ENCODE peak calls at places on chromosomes 5 and 9, in ten cellular contexts. One of them, this sample, is unnamed.

GRCh38 chr5:137995747-137996123 is 37.1 kb downstream of the FAM13B start:
- DNase-seq in CD8-positive, alpha-beta T cell: no peak
- DNase-seq in lower leg skin: no peak
- DNase-seq in GM23338: no peak
- DNase-seq in PC-9: no peak
- DNase-seq in tibial nerve: no peak
- DNase-seq in fibroblast of the aortic adventitia: no peak
- DNase-seq in A549: no peak
- DNase-seq in CD8-positive, alpha-beta memory T cell: no peak
- DNase-seq in IMR-90: no peak
- DNase-seq in this sample: no peak

GRCh38 chr9:113602126-113603119 is 138.9 kb downstream of the RGS3 start:
- DNase-seq in IMR-90: peak
- DNase-seq in CD8-positive, alpha-beta memory T cell: no peak
- DNase-seq in tibial nerve: peak
- DNase-seq in GM23338: peak
- DNase-seq in fibroblast of the aortic adventitia: peak
- DNase-seq in CD8-positive, alpha-beta T cell: no peak
- DNase-seq in PC-9: peak
- DNase-seq in lower leg skin: peak
- DNase-seq in A549: no peak
- DNase-seq in this sample: no peak

GRCh38 chr5:130135506-130135905 is 231.2 kb downstream of the CHSY3 start:
- DNase-seq in lower leg skin: no peak
- DNase-seq in GM23338: no peak
- DNase-seq in A549: no peak
- DNase-seq in tibial nerve: no peak
- DNase-seq in CD8-positive, alpha-beta memory T cell: no peak
- DNase-seq in IMR-90: peak
- DNase-seq in PC-9: no peak
- DNase-seq in CD8-positive, alpha-beta T cell: no peak
- DNase-seq in fibroblast of the aortic adventitia: peak
- DNase-seq in this sample: no peak

GRCh38 chr5:82821978-82822927 is 254.9 kb downstream of the TMEM167A start:
- DNase-seq in CD8-positive, alpha-beta T cell: no peak
- DNase-seq in PC-9: no peak
- DNase-seq in GM23338: no peak
- DNase-seq in fibroblast of the aortic adventitia: peak
- DNase-seq in A549: no peak
- DNase-seq in lower leg skin: no peak
- DNase-seq in tibial nerve: no peak
- DNase-seq in CD8-positive, alpha-beta memory T cell: no peak
- DNase-seq in IMR-90: no peak
- DNase-seq in this sample: no peak

GRCh38 chr5:144198386-144198785 is 27.7 kb downstream of the KCTD16 start:
- DNase-seq in fibroblast of the aortic adventitia: peak
- DNase-seq in A549: peak
- DNase-seq in CD8-positive, alpha-beta memory T cell: no peak
- DNase-seq in GM23338: no peak
- DNase-seq in PC-9: no peak
- DNase-seq in tibial nerve: no peak
- DNase-seq in CD8-positive, alpha-beta T cell: no peak
- DNase-seq in IMR-90: peak
- DNase-seq in lower leg skin: no peak
- DNase-seq in this sample: no peak

GRCh38 chr5:72151169-72151568 is 43.9 kb downstream of the MAP1B start:
- DNase-seq in fibroblast of the aortic adventitia: peak
- DNase-seq in CD8-positive, alpha-beta T cell: no peak
- DNase-seq in A549: no peak
- DNase-seq in tibial nerve: no peak
- DNase-seq in IMR-90: no peak
- DNase-seq in PC-9: no peak
- DNase-seq in GM23338: no peak
- DNase-seq in CD8-positive, alpha-beta memory T cell: no peak
- DNase-seq in lower leg skin: no peak
- DNase-seq in this sample: no peak

GRCh38 chr5:60960591-60960990 is 15.6 kb downstream of the NDUFAF2 start:
- DNase-seq in PC-9: no peak
- DNase-seq in A549: peak
- DNase-seq in GM23338: peak
- DNase-seq in tibial nerve: no peak
- DNase-seq in lower leg skin: no peak
- DNase-seq in CD8-positive, alpha-beta T cell: no peak
- DNase-seq in CD8-positive, alpha-beta memory T cell: no peak
- DNase-seq in IMR-90: peak
- DNase-seq in fibroblast of the aortic adventitia: peak
- DNase-seq in this sample: no peak

GRCh38 chr9:107539427-107540154 is 50.0 kb upstream of the KLF4 start:
- DNase-seq in fibroblast of the aortic adventitia: peak
- DNase-seq in PC-9: no peak
- DNase-seq in CD8-positive, alpha-beta T cell: no peak
- DNase-seq in lower leg skin: peak
- DNase-seq in GM23338: peak
- DNase-seq in A549: no peak
- DNase-seq in tibial nerve: peak
- DNase-seq in CD8-positive, alpha-beta memory T cell: no peak
- DNase-seq in IMR-90: no peak
- DNase-seq in this sample: no peak

DNA sequence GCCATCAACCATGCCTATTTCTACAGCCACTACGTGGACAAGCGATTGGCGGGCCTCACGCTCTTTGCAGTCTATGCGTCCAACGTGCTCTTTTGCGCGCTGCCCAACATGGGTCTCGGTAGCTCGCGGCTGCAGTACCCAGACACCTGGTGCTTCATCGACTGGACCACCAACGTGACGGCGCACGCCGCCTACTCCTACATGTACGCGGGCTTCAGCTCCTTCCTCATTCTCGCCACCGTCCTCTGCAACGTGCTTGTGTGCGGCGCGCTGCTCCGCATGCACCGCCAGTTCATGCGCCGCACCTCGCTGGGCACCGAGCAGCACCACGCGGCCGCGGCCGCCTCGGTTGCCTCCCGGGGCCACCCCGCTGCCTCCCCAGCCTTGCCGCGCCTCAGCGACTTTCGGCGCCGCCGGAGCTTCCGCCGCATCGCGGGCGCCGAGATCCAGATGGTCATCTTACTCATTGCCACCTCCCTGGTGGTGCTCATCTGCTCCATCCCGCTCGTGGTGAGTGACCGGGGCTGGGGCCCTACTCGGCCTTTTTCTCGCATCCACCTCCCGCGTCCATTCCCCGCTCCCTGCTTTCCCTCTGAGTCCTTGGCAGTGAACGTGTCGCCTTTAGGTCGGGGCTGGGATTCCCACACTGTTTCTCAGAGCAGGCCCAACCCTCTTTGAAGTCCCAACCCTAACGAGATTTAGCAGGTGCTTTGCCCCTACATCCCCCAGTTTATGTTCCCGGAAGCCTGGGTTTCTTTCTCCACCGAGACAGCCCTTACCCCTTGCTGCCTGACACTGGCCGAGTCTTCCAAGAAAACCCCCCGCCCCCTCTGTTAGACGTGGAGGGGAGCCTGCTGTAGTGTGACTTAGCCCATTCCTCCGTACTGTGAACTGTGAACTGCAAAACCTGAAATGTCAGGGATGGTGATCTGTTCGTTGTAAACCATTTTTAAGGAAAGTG is 1.9 kb downstream of the PTGER4 start:
- DNase-seq in IMR-90: no peak
- DNase-seq in A549: no peak
- DNase-seq in GM23338: peak
- DNase-seq in tibial nerve: no peak
- DNase-seq in fibroblast of the aortic adventitia: no peak
- DNase-seq in lower leg skin: peak
- DNase-seq in PC-9: no peak
- DNase-seq in CD8-positive, alpha-beta T cell: peak
- DNase-seq in CD8-positive, alpha-beta memory T cell: no peak
- DNase-seq in this sample: no peak
- H3K4me3 ChIP-seq in IMR-90: peak
- H3K4me3 ChIP-seq in A549: no peak
- H3K4me3 ChIP-seq in GM23338: peak
- H3K4me3 ChIP-seq in tibial nerve: peak
- H3K4me3 ChIP-seq in fibroblast of the aortic adventitia: peak
- H3K4me3 ChIP-seq in lower leg skin: peak
- H3K4me3 ChIP-seq in PC-9: peak
- H3K4me3 ChIP-seq in CD8-positive, alpha-beta T cell: peak
- H3K4me3 ChIP-seq in CD8-positive, alpha-beta memory T cell: peak
- H3K4me3 ChIP-seq in this sample: peak

GRCh38 chr9:38288502-38288901 is 104.0 kb upstream of the ALDH1B1 start:
- DNase-seq in lower leg skin: peak
- DNase-seq in tibial nerve: no peak
- DNase-seq in GM23338: no peak
- DNase-seq in IMR-90: no peak
- DNase-seq in CD8-positive, alpha-beta T cell: peak
- DNase-seq in fibroblast of the aortic adventitia: no peak
- DNase-seq in PC-9: no peak
- DNase-seq in A549: no peak
- DNase-seq in CD8-positive, alpha-beta memory T cell: no peak
- DNase-seq in this sample: no peak

GRCh38 chr9:38284768-38285080 is 107.8 kb upstream of the ALDH1B1 start:
- DNase-seq in CD8-positive, alpha-beta memory T cell: no peak
- DNase-seq in PC-9: no peak
- DNase-seq in GM23338: peak
- DNase-seq in lower leg skin: no peak
- DNase-seq in fibroblast of the aortic adventitia: no peak
- DNase-seq in A549: no peak
- DNase-seq in CD8-positive, alpha-beta T cell: peak
- DNase-seq in tibial nerve: no peak
- DNase-seq in IMR-90: no peak
- DNase-seq in this sample: peak

GRCh38 chr9:38287420-38287985 is 105.0 kb upstream of the ALDH1B1 start:
- DNase-seq in CD8-positive, alpha-beta memory T cell: no peak
- DNase-seq in fibroblast of the aortic adventitia: no peak
- DNase-seq in CD8-positive, alpha-beta T cell: peak
- DNase-seq in IMR-90: no peak
- DNase-seq in GM23338: no peak
- DNase-seq in tibial nerve: no peak
- DNase-seq in lower leg skin: peak
- DNase-seq in A549: no peak
- DNase-seq in PC-9: peak
- DNase-seq in this sample: no peak

GRCh38 chr9:38285236-38285635 is 107.3 kb upstream of the ALDH1B1 start:
- DNase-seq in IMR-90: no peak
- DNase-seq in fibroblast of the aortic adventitia: no peak
- DNase-seq in GM23338: no peak
- DNase-seq in A549: no peak
- DNase-seq in CD8-positive, alpha-beta memory T cell: no peak
- DNase-seq in PC-9: no peak
- DNase-seq in CD8-positive, alpha-beta T cell: peak
- DNase-seq in tibial nerve: no peak
- DNase-seq in lower leg skin: peak
- DNase-seq in this sample: peak

DNA sequence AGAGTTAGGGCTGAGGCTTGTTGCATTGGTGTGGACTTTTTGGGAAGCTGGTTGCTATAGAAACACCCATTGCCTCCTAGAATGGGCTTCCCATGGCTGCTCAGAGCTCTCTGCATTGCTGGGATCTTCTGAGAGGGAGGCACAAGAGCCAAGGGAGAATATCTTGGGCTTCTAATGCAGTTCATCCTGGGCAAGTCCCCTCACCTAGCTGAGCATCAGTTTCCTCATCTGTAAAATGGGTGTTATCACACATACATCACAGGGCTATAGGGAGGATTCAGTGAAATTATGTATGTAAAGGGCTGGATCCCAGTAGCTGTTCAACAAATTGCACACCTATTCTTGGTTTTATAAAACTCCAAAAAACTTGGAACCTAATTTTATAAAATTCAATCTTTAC is 106.1 kb upstream of the ALDH1B1 start:
- DNase-seq in GM23338: peak
- DNase-seq in A549: no peak
- DNase-seq in CD8-positive, alpha-beta T cell: no peak
- DNase-seq in tibial nerve: no peak
- DNase-seq in lower leg skin: peak
- DNase-seq in fibroblast of the aortic adventitia: no peak
- DNase-seq in PC-9: no peak
- DNase-seq in CD8-positive, alpha-beta memory T cell: no peak
- DNase-seq in IMR-90: no peak
- DNase-seq in this sample: no peak
- H3K4me3 ChIP-seq in GM23338: no peak
- H3K4me3 ChIP-seq in A549: no peak
- H3K4me3 ChIP-seq in CD8-positive, alpha-beta T cell: no peak
- H3K4me3 ChIP-seq in tibial nerve: no peak
- H3K4me3 ChIP-seq in lower leg skin: no peak
- H3K4me3 ChIP-seq in fibroblast of the aortic adventitia: no peak
- H3K4me3 ChIP-seq in PC-9: no peak
- H3K4me3 ChIP-seq in CD8-positive, alpha-beta memory T cell: no peak
- H3K4me3 ChIP-seq in IMR-90: no peak
- H3K4me3 ChIP-seq in this sample: no peak

GRCh38 chr9:128946945-128947422 is 419 bp downstream of the DOLK start:
- DNase-seq in tibial nerve: no peak
- DNase-seq in A549: peak
- DNase-seq in GM23338: peak
- DNase-seq in lower leg skin: no peak
- DNase-seq in CD8-positive, alpha-beta T cell: no peak
- DNase-seq in IMR-90: peak
- DNase-seq in PC-9: no peak
- DNase-seq in CD8-positive, alpha-beta memory T cell: no peak
- DNase-seq in fibroblast of the aortic adventitia: peak
- DNase-seq in this sample: no peak

GRCh38 chr9:128943832-128944620 is 3.4 kb downstream of the DOLK start:
- DNase-seq in fibroblast of the aortic adventitia: no peak
- DNase-seq in GM23338: no peak
- DNase-seq in tibial nerve: no peak
- DNase-seq in IMR-90: no peak
- DNase-seq in CD8-positive, alpha-beta memory T cell: no peak
- DNase-seq in A549: no peak
- DNase-seq in CD8-positive, alpha-beta T cell: no peak
- DNase-seq in lower leg skin: peak
- DNase-seq in PC-9: no peak
- DNase-seq in this sample: no peak

GRCh38 chr9:128946544-128946943 is 859 bp downstream of the DOLK start:
- DNase-seq in fibroblast of the aortic adventitia: no peak
- DNase-seq in CD8-positive, alpha-beta T cell: no peak
- DNase-seq in GM23338: no peak
- DNase-seq in IMR-90: no peak
- DNase-seq in lower leg skin: no peak
- DNase-seq in CD8-positive, alpha-beta memory T cell: no peak
- DNase-seq in tibial nerve: no peak
- DNase-seq in PC-9: no peak
- DNase-seq in A549: no peak
- DNase-seq in this sample: no peak

GRCh38 chr9:128947423-128948310 is at the start of the genes DOLK and NUP188:
- DNase-seq in IMR-90: peak
- DNase-seq in fibroblast of the aortic adventitia: peak
- DNase-seq in lower leg skin: peak
- DNase-seq in PC-9: peak
- DNase-seq in tibial nerve: peak
- DNase-seq in GM23338: peak
- DNase-seq in CD8-positive, alpha-beta memory T cell: peak
- DNase-seq in CD8-positive, alpha-beta T cell: peak
- DNase-seq in A549: peak
- DNase-seq in this sample: peak

GRCh38 chr9:128945798-128946501 is 1.5 kb downstream of the DOLK start:
- DNase-seq in CD8-positive, alpha-beta memory T cell: no peak
- DNase-seq in tibial nerve: no peak
- DNase-seq in PC-9: no peak
- DNase-seq in IMR-90: no peak
- DNase-seq in A549: no peak
- DNase-seq in lower leg skin: peak
- DNase-seq in GM23338: no peak
- DNase-seq in fibroblast of the aortic adventitia: no peak
- DNase-seq in CD8-positive, alpha-beta T cell: no peak
- DNase-seq in this sample: no peak
- H3K4me3 ChIP-seq in CD8-positive, alpha-beta memory T cell: peak
- H3K4me3 ChIP-seq in tibial nerve: peak
- H3K4me3 ChIP-seq in PC-9: peak
- H3K4me3 ChIP-seq in IMR-90: no peak
- H3K4me3 ChIP-seq in A549: peak
- H3K4me3 ChIP-seq in lower leg skin: no peak
- H3K4me3 ChIP-seq in GM23338: peak
- H3K4me3 ChIP-seq in fibroblast of the aortic adventitia: peak
- H3K4me3 ChIP-seq in CD8-positive, alpha-beta T cell: no peak
- H3K4me3 ChIP-seq in this sample: no peak

DNA sequence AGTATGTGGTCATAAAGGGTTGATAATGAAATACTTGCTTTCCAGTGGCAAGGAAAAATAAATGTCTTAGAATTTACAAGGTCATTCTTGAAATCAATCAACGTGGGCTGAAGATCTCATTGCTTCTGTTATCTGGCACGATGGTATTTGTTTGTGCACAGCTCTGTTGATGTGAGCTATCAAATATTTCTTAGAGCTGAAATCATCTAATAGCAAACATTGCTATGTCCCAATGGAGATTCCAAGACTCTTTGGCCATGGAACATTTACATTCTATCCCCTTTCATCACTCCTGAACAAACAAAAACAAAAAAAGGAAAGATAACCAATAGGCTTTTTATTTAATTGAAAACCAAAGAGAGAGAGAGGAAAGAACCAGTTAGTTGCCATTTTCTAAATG is 111.5 kb upstream of the CCDC152 start:
- DNase-seq in CD8-positive, alpha-beta T cell: no peak
- DNase-seq in IMR-90: no peak
- DNase-seq in PC-9: no peak
- DNase-seq in A549: no peak
- DNase-seq in fibroblast of the aortic adventitia: no peak
- DNase-seq in lower leg skin: no peak
- DNase-seq in CD8-positive, alpha-beta memory T cell: no peak
- DNase-seq in GM23338: no peak
- DNase-seq in tibial nerve: no peak
- DNase-seq in this sample: no peak
- H3K4me3 ChIP-seq in CD8-positive, alpha-beta T cell: no peak
- H3K4me3 ChIP-seq in IMR-90: no peak
- H3K4me3 ChIP-seq in PC-9: no peak
- H3K4me3 ChIP-seq in A549: no peak
- H3K4me3 ChIP-seq in fibroblast of the aortic adventitia: no peak
- H3K4me3 ChIP-seq in lower leg skin: no peak
- H3K4me3 ChIP-seq in CD8-positive, alpha-beta memory T cell: no peak
- H3K4me3 ChIP-seq in GM23338: no peak
- H3K4me3 ChIP-seq in tibial nerve: no peak
- H3K4me3 ChIP-seq in this sample: no peak

This sample was measured in esophagus muscularis mucosa.